ENCODE peak calls at places on chromosomes 2 and 18, in eight cellular contexts. V, B, M, K, C, G, N and Y are unnamed samples. For H3K4me1, the result is how much of the 10 kb centered on the place peaks cover.

GRCh38 chr18:45958730-45959129 is 8.4 kb downstream of the EPG5 start:
- DNase-seq in C (no peak), G (no peak), M (no peak), V (no peak), B (no peak), K (no peak), N (no peak), Y (no peak)

GRCh38 chr2:69235863-69236262 is 151.2 kb downstream of the GFPT1 start:
- DNase-seq in V (no peak), M (no peak), G (no peak), K (no peak), B (no peak), N (no peak), C (no peak), Y (no peak)

GRCh38 chr18:49025426-49025766 is 74.6 kb upstream of the SMAD7 start:
- DNase-seq in B (no peak), V (no peak), G (no peak), K (no peak), M (no peak), N (no peak), C (no peak), Y (no peak)

GRCh38 chr2:145257931-145258330 is 738.0 kb upstream of the ZEB2 start:
- DNase-seq in M (no peak), N (no peak), V (no peak), B (no peak), C (no peak), G (no peak), K (no peak), Y (no peak)

GRCh38 chr2:79101024-79101423 is 13.2 kb upstream of the REG1B start:
- DNase-seq in V (no peak), M (no peak), K (no peak), B (no peak), G (no peak), C (no peak), N (no peak), Y (no peak)

GRCh38 chr2:15560404-15560987 is 638 bp downstream of the NBAS start:
- DNase-seq in B (peak), G (peak), C (no peak), V (no peak), M (no peak), N (peak), K (peak), Y (no peak)

GRCh38 chr2:109324859-109325258 is 195.9 kb downstream of the SH3RF3 start:
- DNase-seq in B (no peak), C (no peak), G (no peak), M (peak), N (peak), K (peak), V (peak), Y (peak)

GRCh38 chr18:37253424-37254255 is 312.0 kb downstream of the CELF4 start:
- DNase-seq in N (peak), G (peak), B (peak), C (peak), V (no peak), M (no peak), K (no peak), Y (peak)

GRCh38 chr18:58580623-58581022 is 48.3 kb downstream of the ALPK2 start:
- DNase-seq in N (no peak), M (no peak), C (no peak), V (no peak), K (no peak), G (no peak), B (peak), Y (no peak)

GRCh38 chr2:29455202-29455885 is 340.1 kb downstream of the CLIP4 start:
- DNase-seq in K (no peak), M (no peak), N (no peak), V (no peak), C (no peak), B (no peak), G (no peak), Y (no peak)

GRCh38 chr2:68216454-68217310 is 35.6 kb downstream of the PPP3R1 start:
- DNase-seq in V (no peak), G (no peak), C (no peak), K (peak), B (no peak), M (no peak), N (no peak), Y (no peak)

GRCh38 chr2:158539176-158539895 is 82.6 kb downstream of the PKP4 start:
- DNase-seq in K (peak), V (no peak), C (no peak), G (no peak), B (no peak), N (peak), M (no peak), Y (peak)

GRCh38 chr2:75543446-75543845 is 17.3 kb downstream of the EVA1A start:
- DNase-seq in N (no peak), G (no peak), V (no peak), C (no peak), B (no peak), M (no peak), K (no peak), Y (no peak)

GRCh38 chr2:48540237-48540935 is 10.4 kb downstream of the STON1 start:
- DNase-seq in K (no peak), G (no peak), M (no peak), N (no peak), V (no peak), B (no peak), C (no peak), Y (no peak)
- TF ChIP-seq CTCF in K (no peak), G (no peak), M (no peak), N (no peak), V (no peak), B (no peak), C (no peak), Y (no peak)

GRCh38 chr18:55331301-55331700 is 256.7 kb downstream of the TCF4 start:
- DNase-seq in N (no peak), C (no peak), M (no peak), V (no peak), K (no peak), B (no peak), G (no peak), Y (no peak)
- H3K27ac ChIP-seq in N (no peak), C (no peak), M (no peak), V (no peak), K (no peak), B (no peak), G (no peak), Y (no peak)

DNA sequence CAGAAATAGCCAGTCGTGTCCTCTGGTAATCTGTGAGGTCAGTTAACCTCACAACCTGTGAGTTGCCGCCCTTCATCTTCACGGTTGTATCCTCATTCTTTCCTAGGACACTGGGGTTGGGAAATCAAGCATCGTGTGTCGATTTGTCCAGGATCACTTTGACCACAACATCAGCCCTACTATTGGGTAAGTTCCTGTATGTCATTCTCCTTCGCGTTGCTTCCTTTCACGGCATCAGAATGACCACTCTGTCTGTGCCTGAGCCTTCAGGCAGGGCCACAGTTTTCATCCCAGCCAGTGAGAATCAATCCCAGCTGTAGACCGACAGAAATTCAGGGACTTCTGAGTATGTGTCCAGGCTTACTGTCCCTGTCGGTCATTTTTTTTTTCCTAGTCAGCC is 67.1 kb downstream of the RAB31 start:
- DNase-seq in G (no peak), V (no peak), N (no peak), B (no peak), C (no peak), M (no peak), K (no peak), Y (no peak)
- H3K4me1 ChIP-seq in G (under half), V (under half), N (under half), B (under half), C (under half), M (under half), K (under half), Y (under half)

GRCh38 chr2:55010149-55010591 is 40.1 kb downstream of the RTN4 start:
- DNase-seq in C (peak), K (peak), N (no peak), B (peak), V (peak), G (peak), M (no peak), Y (peak)
- TF ChIP-seq CTCF in C (no peak), K (no peak), N (no peak), B (no peak), V (no peak), G (no peak), M (no peak), Y (no peak)

DNA sequence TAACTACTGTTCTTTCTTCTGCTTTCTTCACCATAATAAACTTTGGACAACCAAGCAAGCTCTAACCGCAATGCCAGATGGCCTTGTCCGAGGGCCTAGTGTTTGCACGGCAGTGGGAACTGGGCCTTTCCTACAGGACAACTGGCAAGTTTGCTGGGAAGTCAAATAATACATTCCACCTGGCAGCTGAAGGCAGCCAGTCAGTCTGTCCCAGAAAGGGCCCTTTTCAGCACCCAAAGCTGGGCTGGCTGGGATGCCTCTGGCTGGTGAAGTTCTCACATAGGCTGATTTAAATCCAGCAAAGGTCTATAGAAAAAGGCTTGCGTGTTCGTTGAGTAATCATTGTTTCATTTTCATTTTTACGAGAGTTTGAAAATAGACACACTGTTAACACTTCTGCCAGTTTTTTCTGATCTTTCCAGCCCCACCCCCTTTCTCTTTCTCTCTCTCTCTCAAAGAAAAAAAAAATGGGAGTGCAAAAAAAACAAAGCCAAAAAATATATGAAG is 110.0 kb upstream of the EPAS1 start:
- DNase-seq in B (no peak), C (peak), N (no peak), K (peak), V (no peak), M (no peak), G (no peak), Y (peak)
- H3K27ac ChIP-seq in B (no peak), C (peak), N (no peak), K (peak), V (peak), M (peak), G (peak), Y (peak)

GRCh38 chr2:74008761-74009395 is 24.2 kb downstream of the TET3 start:
- DNase-seq in B (peak), N (no peak), M (no peak), K (no peak), G (no peak), V (no peak), C (no peak), Y (no peak)
- H3K4me1 ChIP-seq in B (under half), N (under half), M (under half), K (under half), G (under half), V (under half), C (half or more), Y (under half)

DNA sequence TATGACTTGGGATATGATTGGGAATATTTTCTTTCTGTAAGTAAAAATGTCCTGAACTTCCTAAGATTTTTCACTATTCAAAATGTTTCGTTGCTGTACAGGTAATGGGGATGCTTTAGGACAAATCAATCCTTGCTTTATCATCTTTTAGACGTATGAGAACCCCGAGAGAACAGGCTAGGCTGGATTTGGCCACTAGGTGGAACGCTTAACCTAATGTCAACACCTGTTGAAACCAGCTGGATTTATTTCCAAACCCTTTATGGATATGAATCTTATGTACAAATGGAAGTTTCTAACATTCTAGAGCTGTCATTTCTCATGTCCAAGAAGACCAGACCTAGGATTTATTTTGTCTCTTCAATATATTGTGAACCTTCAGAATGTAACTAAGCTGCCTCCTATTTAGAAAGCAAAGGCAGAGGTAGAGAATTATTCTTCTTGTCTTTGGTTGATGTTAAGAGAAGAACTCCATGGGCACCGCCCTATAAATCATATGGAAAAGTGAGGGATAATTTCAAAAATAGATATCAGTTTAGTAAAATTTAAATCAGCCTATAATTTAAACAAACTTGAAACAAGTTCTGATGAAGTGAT is 96.7 kb downstream of the PMAIP1 start:
- DNase-seq in N (peak), M (no peak), V (no peak), C (peak), B (peak), G (peak), K (no peak), Y (no peak)
- TF ChIP-seq CTCF in N (peak), M (peak), V (peak), C (peak), B (peak), G (peak), K (peak), Y (peak)

GRCh38 chr18:56445422-56445821 is 193.0 kb downstream of the TXNL1 start:
- DNase-seq in M (no peak), N (no peak), V (no peak), G (no peak), B (no peak), K (no peak), C (no peak), Y (no peak)

GRCh38 chr18:56443508-56443907 is 194.9 kb downstream of the TXNL1 start:
- DNase-seq in C (no peak), V (no peak), M (no peak), G (no peak), K (no peak), N (no peak), B (no peak), Y (no peak)

GRCh38 chr18:56453576-56453975 is 184.8 kb downstream of the TXNL1 start:
- DNase-seq in V (no peak), K (no peak), N (no peak), M (no peak), G (no peak), B (no peak), C (no peak), Y (no peak)

GRCh38 chr18:56451188-56451587 is 187.2 kb downstream of the TXNL1 start:
- DNase-seq in B (no peak), N (no peak), C (no peak), K (no peak), G (no peak), V (no peak), M (no peak), Y (no peak)

GRCh38 chr18:56447972-56448371 is 190.4 kb downstream of the TXNL1 start:
- DNase-seq in B (no peak), V (no peak), G (no peak), C (no peak), M (no peak), N (no peak), K (no peak), Y (no peak)
- H3K27ac ChIP-seq in B (no peak), V (no peak), G (no peak), C (no peak), M (no peak), N (no peak), K (no peak), Y (no peak)

DNA sequence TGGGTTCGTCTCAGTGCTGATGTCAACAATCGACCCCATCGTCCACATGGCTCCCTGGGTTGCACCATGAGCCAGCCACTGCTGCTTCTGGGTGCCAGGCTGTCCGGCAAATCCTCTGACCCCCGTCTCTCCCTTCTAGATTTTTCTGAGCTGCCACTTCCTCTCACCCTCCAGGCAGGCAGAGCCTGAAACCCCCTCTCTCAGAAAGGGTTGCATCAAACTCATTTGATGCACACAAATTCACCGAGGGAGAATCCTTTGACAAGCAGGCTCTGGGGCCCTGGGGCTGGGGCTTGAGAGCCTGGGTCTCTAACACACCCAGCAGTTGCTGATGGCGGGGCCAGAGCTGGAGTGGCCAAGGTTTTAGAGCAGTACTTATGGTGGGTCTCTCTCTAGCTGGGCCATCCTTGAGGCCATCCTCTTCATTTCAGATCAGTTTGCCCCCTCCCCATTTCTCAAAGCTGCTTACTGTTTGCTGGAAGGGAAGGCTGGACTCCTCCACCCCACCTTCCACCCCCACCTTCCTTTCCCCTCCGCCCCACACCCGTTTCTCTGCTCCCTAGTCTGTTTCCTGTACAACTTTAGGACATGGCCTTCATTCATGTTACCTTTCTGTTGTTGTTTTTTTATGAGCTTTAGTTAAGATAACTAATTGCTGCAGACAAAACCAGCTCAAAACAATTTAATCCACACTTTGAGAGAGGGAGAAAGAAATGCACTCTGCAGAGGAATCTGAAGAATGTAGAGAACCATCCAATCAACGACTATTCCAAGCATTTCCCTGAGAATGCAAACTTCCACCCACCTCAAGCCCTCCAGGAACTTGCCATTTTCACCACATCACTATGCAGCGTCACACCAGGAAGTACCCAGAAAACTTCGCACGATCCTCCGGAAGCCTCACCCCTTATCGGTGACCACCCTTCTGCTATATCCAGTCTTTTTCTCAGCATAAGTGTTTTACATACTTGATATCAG is 69.5 kb downstream of the ARL4C start:
- DNase-seq in M (no peak), N (peak), G (no peak), V (no peak), C (no peak), K (no peak), B (peak), Y (peak)
- H3K4me1 ChIP-seq in M (under half), N (half or more), G (under half), V (under half), C (under half), K (under half), B (under half), Y (under half)

GRCh38 chr2:165402142-165402541 is 67.4 kb upstream of the CSRNP3 start:
- DNase-seq in M (no peak), K (no peak), B (no peak), C (no peak), G (no peak), N (no peak), V (no peak), Y (no peak)

GRCh38 chr2:165406053-165406628 is 63.4 kb upstream of the CSRNP3 start:
- DNase-seq in C (no peak), B (peak), V (no peak), K (no peak), N (peak), G (no peak), M (no peak), Y (no peak)

GRCh38 chr2:165401285-165401852 is 68.1 kb upstream of the CSRNP3 start:
- DNase-seq in C (no peak), V (no peak), N (no peak), B (peak), G (no peak), M (no peak), K (peak), Y (peak)
- TF ChIP-seq CTCF in C (peak), V (peak), N (peak), B (peak), G (peak), M (peak), K (peak), Y (peak)